ENCODE peak calls at places on chromosomes 16 and 17, in seven cellular contexts. Q, D, G, C, H, Z and O are unnamed samples.
A peak's percentile ranks its signal among the peaks of the same experiment; 100 is the strongest.

GRCh38 chr17:63437287-63438091 is 8.6 kb downstream of the CYB561 start:
- DNase-seq in H (peak; percentile 54), C (no peak), D (no peak), Q (peak; percentile 65), G (no peak), Z (no peak), O (no peak)

GRCh38 chr17:71117461-71117860 is 948.1 kb downstream of the KCNJ2 start:
- DNase-seq in G (no peak), Z (no peak), C (no peak), D (no peak), Q (no peak), H (no peak), O (no peak)

GRCh38 chr17:40109471-40109824 is 9.1 kb upstream of the NR1D1 start:
- DNase-seq in Z (no peak), G (peak; percentile 57), C (no peak), D (no peak), H (no peak), Q (no peak), O (no peak)

GRCh38 chr17:17826340-17826708 is 10.5 kb downstream of the SREBF1 start:
- DNase-seq in Z (no peak), G (no peak), C (no peak), Q (no peak), D (no peak), H (no peak), O (no peak)

GRCh38 chr16:68091604-68092261 is 6.6 kb downstream of the NFATC3 start:
- DNase-seq in C (no peak), H (no peak), G (peak; percentile 70), Z (no peak), D (no peak), Q (no peak), O (no peak)

GRCh38 chr17:30344283-30345088 is 10.6 kb upstream of the TMIGD1 start:
- DNase-seq in G (peak; percentile 96), H (peak; percentile 16), D (no peak), Q (peak; percentile 71), Z (no peak), C (no peak), O (peak; percentile 72)

GRCh38 chr17:9204026-9204425 is 182.7 kb downstream of the NTN1 start:
- DNase-seq in H (no peak), Q (no peak), Z (no peak), D (no peak), C (no peak), G (no peak), O (no peak)

GRCh38 chr17:47905221-47905733 is 9.2 kb downstream of the SP2 start:
- DNase-seq in G (peak; percentile 52), C (no peak), Z (no peak), H (no peak), D (no peak), Q (peak; percentile 63), O (peak; percentile 45)

GRCh38 chr17:55351027-55351625 is 70.5 kb downstream of the MMD start:
- DNase-seq in H (no peak), G (no peak), Z (no peak), Q (no peak), D (no peak), C (no peak), O (no peak)

GRCh38 chr17:73838815-73839214 is 194.6 kb upstream of the SDK2 start:
- DNase-seq in C (no peak), Q (no peak), Z (no peak), G (no peak), H (no peak), D (no peak), O (no peak)

GRCh38 chr17:67107811-67108210 is 63.5 kb downstream of the CACNG1 start:
- DNase-seq in Z (no peak), Q (no peak), C (no peak), H (no peak), D (no peak), G (no peak), O (no peak)

GRCh38 chr17:81822996-81823799 is 9.9 kb downstream of the MCRIP1 start:
- DNase-seq in D (no peak), H (no peak), C (no peak), Q (no peak), Z (no peak), G (no peak), O (no peak)

GRCh38 chr17:81821603-81822311 is 11.3 kb downstream of the MCRIP1 start:
- DNase-seq in G (peak; percentile 84), Q (peak; percentile 96), D (peak; percentile 80), C (peak; percentile 85), Z (no peak), H (peak; percentile 90), O (peak; percentile 95)

GRCh38 chr17:81821147-81821546 is 11.9 kb downstream of the MCRIP1 start:
- DNase-seq in Z (no peak), H (no peak), G (no peak), D (no peak), C (no peak), Q (no peak), O (no peak)

GRCh38 chr17:81823800-81824550 is 9.1 kb downstream of the MCRIP1 start:
- DNase-seq in G (no peak), H (no peak), Q (no peak), C (no peak), D (no peak), Z (no peak), O (no peak)

GRCh38 chr17:81822312-81822637 is 10.8 kb downstream of the MCRIP1 start:
- DNase-seq in H (no peak), Z (no peak), G (no peak), C (no peak), Q (no peak), D (no peak), O (no peak)
- TF ChIP-seq POLR2A in H (no peak), Z (no peak), G (no peak), C (no peak), Q (no peak), D (no peak), O (no peak)

GRCh38 chr16:88442435-88442810 is 10.7 kb upstream of the ZFPM1 start:
- DNase-seq in D (no peak), G (no peak), Z (no peak), C (no peak), H (no peak), Q (no peak), O (no peak)
- TF ChIP-seq EP300 in D (no peak), G (no peak), Z (no peak), C (no peak), H (no peak), Q (no peak), O (no peak)

GRCh38 chr17:4788807-4789700 is at the start of gene GLTPD2:
- DNase-seq in D (peak; percentile 64), G (peak; percentile 82), C (peak; percentile 70), Q (no peak), H (no peak), Z (no peak), O (peak; percentile 19)
- TF ChIP-seq POLR2AphosphoS5 in D (no peak), G (peak; percentile 91), C (no peak), Q (no peak), H (no peak), Z (no peak), O (no peak)

GRCh38 chr17:81927653-81928496 is at the start of gene MAFG:
- DNase-seq in Q (peak; percentile 94), G (peak; percentile 94), D (peak; percentile 95), Z (peak; percentile 48), C (peak; percentile 93), H (peak; percentile 86), O (peak; percentile 91)
- TF ChIP-seq POLR2A in Q (no peak), G (peak; percentile 31), D (no peak), Z (no peak), C (peak; percentile 58), H (no peak), O (no peak)

GRCh38 chr17:74873036-74873873 is 461 bp upstream of the FDXR start:
- DNase-seq in G (peak; percentile 100), H (peak; percentile 96), Z (peak; percentile 99), Q (peak; percentile 100), C (peak; percentile 100), D (peak; percentile 98), O (peak; percentile 100)
- TF ChIP-seq EP300 in G (peak; percentile 55), H (peak; percentile 62), Z (peak; percentile 36), Q (no peak), C (no peak), D (peak; percentile 58), O (no peak)

GRCh38 chr16:30104090-30104489 is 8.1 kb upstream of the YPEL3 start:
- DNase-seq in H (no peak), D (no peak), Q (no peak), C (no peak), Z (no peak), G (no peak), O (no peak)

GRCh38 chr16:30108059-30108855 is 5.1 kb downstream of the GDPD3 start:
- DNase-seq in C (no peak), H (no peak), G (no peak), Q (no peak), D (no peak), Z (no peak), O (no peak)

GRCh38 chr16:30104492-30104891 is 8.5 kb upstream of the YPEL3 start:
- DNase-seq in H (no peak), G (no peak), D (no peak), Q (peak; percentile 58), Z (no peak), C (no peak), O (peak; percentile 29)
- TF ChIP-seq POLR2AphosphoS5 in H (no peak), G (no peak), D (no peak), Q (no peak), Z (no peak), C (no peak), O (no peak)

GRCh38 chr17:59331129-59331928 is at the start of gene YPEL2:
- DNase-seq in C (peak; percentile 97), Q (peak; percentile 97), D (peak; percentile 97), G (peak; percentile 92), Z (peak; percentile 41), H (peak; percentile 99), O (peak; percentile 97)
- TF ChIP-seq POLR2A in C (peak; percentile 70), Q (no peak), D (no peak), G (no peak), Z (peak; percentile 51), H (no peak), O (peak; percentile 56)